ENCODE peak calls at places on chromosome 16, in seven cellular contexts. One of them, this sample, is unnamed.

GRCh38 chr16:4931381-4931780 is 5.6 kb downstream of the PPL start:
- DNase-seq in effector CD4-positive, alpha-beta T cell: no peak
- DNase-seq in fibroblast of the conjunctiva: no peak
- DNase-seq in stromal cell of bone marrow: no peak
- DNase-seq in stimulated activated CD4-positive, alpha-beta T cell treated with anti-CD3 and anti-CD28 coated beads, Interleukin-2, amount 100 ng/mL, for 48 hours: no peak
- DNase-seq in mucosa of gallbladder: no peak
- DNase-seq in Calu3: no peak
- DNase-seq in this sample: no peak

GRCh38 chr16:20774703-20775362 is 11.0 kb downstream of the ACSM3 start:
- DNase-seq in effector CD4-positive, alpha-beta T cell: peak; percentile 35
- DNase-seq in stromal cell of bone marrow: peak; percentile 21
- DNase-seq in stimulated activated CD4-positive, alpha-beta T cell treated with anti-CD3 and anti-CD28 coated beads, Interleukin-2, amount 100 ng/mL, for 48 hours: peak; percentile 63
- DNase-seq in fibroblast of the conjunctiva: peak; percentile 27
- DNase-seq in mucosa of gallbladder: peak; percentile 54
- DNase-seq in Calu3: peak; percentile 84
- DNase-seq in this sample: peak; percentile 76

GRCh38 chr16:72191551-72191950 is 19.6 kb upstream of the PMFBP1 start:
- DNase-seq in mucosa of gallbladder: no peak
- DNase-seq in Calu3: no peak
- DNase-seq in stromal cell of bone marrow: no peak
- DNase-seq in stimulated activated CD4-positive, alpha-beta T cell treated with anti-CD3 and anti-CD28 coated beads, Interleukin-2, amount 100 ng/mL, for 48 hours: no peak
- DNase-seq in effector CD4-positive, alpha-beta T cell: no peak
- DNase-seq in fibroblast of the conjunctiva: no peak
- DNase-seq in this sample: no peak

GRCh38 chr16:84840687-84841627 is 21.2 kb downstream of the CRISPLD2 start:
- DNase-seq in mucosa of gallbladder: no peak
- DNase-seq in effector CD4-positive, alpha-beta T cell: no peak
- DNase-seq in Calu3: no peak
- DNase-seq in fibroblast of the conjunctiva: no peak
- DNase-seq in stimulated activated CD4-positive, alpha-beta T cell treated with anti-CD3 and anti-CD28 coated beads, Interleukin-2, amount 100 ng/mL, for 48 hours: no peak
- DNase-seq in stromal cell of bone marrow: no peak
- DNase-seq in this sample: no peak

GRCh38 chr16:64983983-64984382 is 137.9 kb downstream of the CDH11 start:
- DNase-seq in Calu3: no peak
- DNase-seq in effector CD4-positive, alpha-beta T cell: no peak
- DNase-seq in fibroblast of the conjunctiva: peak; percentile 74
- DNase-seq in stromal cell of bone marrow: peak; percentile 67
- DNase-seq in stimulated activated CD4-positive, alpha-beta T cell treated with anti-CD3 and anti-CD28 coated beads, Interleukin-2, amount 100 ng/mL, for 48 hours: no peak
- DNase-seq in mucosa of gallbladder: peak; percentile 18
- DNase-seq in this sample: peak; percentile 48

GRCh38 chr16:56664506-56664905 is 3.4 kb downstream of the MT1G start:
- DNase-seq in effector CD4-positive, alpha-beta T cell: no peak
- DNase-seq in stimulated activated CD4-positive, alpha-beta T cell treated with anti-CD3 and anti-CD28 coated beads, Interleukin-2, amount 100 ng/mL, for 48 hours: no peak
- DNase-seq in Calu3: no peak
- DNase-seq in stromal cell of bone marrow: no peak
- DNase-seq in fibroblast of the conjunctiva: no peak
- DNase-seq in mucosa of gallbladder: no peak
- DNase-seq in this sample: no peak

GRCh38 chr16:77569406-77569805 is 134.6 kb upstream of the ADAMTS18 start:
- DNase-seq in effector CD4-positive, alpha-beta T cell: no peak
- DNase-seq in Calu3: no peak
- DNase-seq in fibroblast of the conjunctiva: no peak
- DNase-seq in stromal cell of bone marrow: no peak
- DNase-seq in stimulated activated CD4-positive, alpha-beta T cell treated with anti-CD3 and anti-CD28 coated beads, Interleukin-2, amount 100 ng/mL, for 48 hours: no peak
- DNase-seq in mucosa of gallbladder: no peak
- DNase-seq in this sample: no peak

GRCh38 chr16:89144681-89145080 is 26.9 kb upstream of the CDH15 start:
- DNase-seq in stromal cell of bone marrow: no peak
- DNase-seq in mucosa of gallbladder: no peak
- DNase-seq in effector CD4-positive, alpha-beta T cell: no peak
- DNase-seq in stimulated activated CD4-positive, alpha-beta T cell treated with anti-CD3 and anti-CD28 coated beads, Interleukin-2, amount 100 ng/mL, for 48 hours: no peak
- DNase-seq in fibroblast of the conjunctiva: no peak
- DNase-seq in Calu3: no peak
- DNase-seq in this sample: no peak

GRCh38 chr16:73743665-73744496 is 552.7 kb upstream of the PSMD7 start:
- DNase-seq in Calu3: no peak
- DNase-seq in stromal cell of bone marrow: no peak
- DNase-seq in mucosa of gallbladder: no peak
- DNase-seq in stimulated activated CD4-positive, alpha-beta T cell treated with anti-CD3 and anti-CD28 coated beads, Interleukin-2, amount 100 ng/mL, for 48 hours: no peak
- DNase-seq in effector CD4-positive, alpha-beta T cell: no peak
- DNase-seq in fibroblast of the conjunctiva: no peak
- DNase-seq in this sample: no peak

GRCh38 chr16:79381552-79382042 is 218.9 kb downstream of the MAF start:
- DNase-seq in stimulated activated CD4-positive, alpha-beta T cell treated with anti-CD3 and anti-CD28 coated beads, Interleukin-2, amount 100 ng/mL, for 48 hours: no peak
- DNase-seq in fibroblast of the conjunctiva: no peak
- DNase-seq in stromal cell of bone marrow: no peak
- DNase-seq in mucosa of gallbladder: no peak
- DNase-seq in Calu3: no peak
- DNase-seq in effector CD4-positive, alpha-beta T cell: no peak
- DNase-seq in this sample: no peak

GRCh38 chr16:88303890-88304819 is 78.6 kb upstream of the ZNF469 start:
- DNase-seq in stimulated activated CD4-positive, alpha-beta T cell treated with anti-CD3 and anti-CD28 coated beads, Interleukin-2, amount 100 ng/mL, for 48 hours: no peak
- DNase-seq in mucosa of gallbladder: peak; percentile 58
- DNase-seq in Calu3: peak; percentile 39
- DNase-seq in fibroblast of the conjunctiva: peak; percentile 78
- DNase-seq in stromal cell of bone marrow: peak; percentile 70
- DNase-seq in effector CD4-positive, alpha-beta T cell: no peak
- DNase-seq in this sample: no peak

GRCh38 chr16:82524939-82525338 is 101.8 kb upstream of the CDH13 start:
- DNase-seq in fibroblast of the conjunctiva: no peak
- DNase-seq in Calu3: no peak
- DNase-seq in mucosa of gallbladder: no peak
- DNase-seq in effector CD4-positive, alpha-beta T cell: no peak
- DNase-seq in stromal cell of bone marrow: no peak
- DNase-seq in stimulated activated CD4-positive, alpha-beta T cell treated with anti-CD3 and anti-CD28 coated beads, Interleukin-2, amount 100 ng/mL, for 48 hours: no peak
- DNase-seq in this sample: no peak

GRCh38 chr16:57256601-57257395 is 11.7 kb downstream of the ARL2BP start:
- DNase-seq in mucosa of gallbladder: no peak
- DNase-seq in fibroblast of the conjunctiva: no peak
- DNase-seq in effector CD4-positive, alpha-beta T cell: no peak
- DNase-seq in stimulated activated CD4-positive, alpha-beta T cell treated with anti-CD3 and anti-CD28 coated beads, Interleukin-2, amount 100 ng/mL, for 48 hours: no peak
- DNase-seq in stromal cell of bone marrow: no peak
- DNase-seq in Calu3: no peak
- DNase-seq in this sample: no peak

GRCh38 chr16:77920984-77921383 is 101.4 kb upstream of the CLEC3A start:
- DNase-seq in stromal cell of bone marrow: no peak
- DNase-seq in effector CD4-positive, alpha-beta T cell: no peak
- DNase-seq in Calu3: no peak
- DNase-seq in fibroblast of the conjunctiva: no peak
- DNase-seq in mucosa of gallbladder: no peak
- DNase-seq in stimulated activated CD4-positive, alpha-beta T cell treated with anti-CD3 and anti-CD28 coated beads, Interleukin-2, amount 100 ng/mL, for 48 hours: no peak
- DNase-seq in this sample: no peak

GRCh38 chr16:25012525-25012991 is 2.6 kb downstream of the ARHGAP17 start:
- DNase-seq in mucosa of gallbladder: no peak
- DNase-seq in fibroblast of the conjunctiva: peak; percentile 76
- DNase-seq in effector CD4-positive, alpha-beta T cell: no peak
- DNase-seq in stromal cell of bone marrow: peak; percentile 70
- DNase-seq in Calu3: no peak
- DNase-seq in stimulated activated CD4-positive, alpha-beta T cell treated with anti-CD3 and anti-CD28 coated beads, Interleukin-2, amount 100 ng/mL, for 48 hours: no peak
- DNase-seq in this sample: no peak

GRCh38 chr16:51399908-51400670 is 249.0 kb upstream of the SALL1 start:
- DNase-seq in fibroblast of the conjunctiva: no peak
- DNase-seq in mucosa of gallbladder: no peak
- DNase-seq in effector CD4-positive, alpha-beta T cell: no peak
- DNase-seq in stimulated activated CD4-positive, alpha-beta T cell treated with anti-CD3 and anti-CD28 coated beads, Interleukin-2, amount 100 ng/mL, for 48 hours: no peak
- DNase-seq in stromal cell of bone marrow: no peak
- DNase-seq in Calu3: no peak
- DNase-seq in this sample: no peak

GRCh38 chr16:67084345-67085028 is 25.3 kb upstream of the PHAF1 start:
- DNase-seq in stimulated activated CD4-positive, alpha-beta T cell treated with anti-CD3 and anti-CD28 coated beads, Interleukin-2, amount 100 ng/mL, for 48 hours: no peak
- DNase-seq in mucosa of gallbladder: no peak
- DNase-seq in fibroblast of the conjunctiva: peak; percentile 17
- DNase-seq in effector CD4-positive, alpha-beta T cell: no peak
- DNase-seq in Calu3: no peak
- DNase-seq in stromal cell of bone marrow: no peak
- DNase-seq in this sample: no peak

GRCh38 chr16:72785886-72786285 is 262.0 kb downstream of the ZFHX3 start:
- DNase-seq in stimulated activated CD4-positive, alpha-beta T cell treated with anti-CD3 and anti-CD28 coated beads, Interleukin-2, amount 100 ng/mL, for 48 hours: no peak
- DNase-seq in effector CD4-positive, alpha-beta T cell: no peak
- DNase-seq in Calu3: no peak
- DNase-seq in fibroblast of the conjunctiva: no peak
- DNase-seq in stromal cell of bone marrow: no peak
- DNase-seq in mucosa of gallbladder: no peak
- DNase-seq in this sample: no peak

This sample was measured in RPMI8226.